ENCODE peak calls at places on chromosomes 6 and 20, in eight cellular contexts. One of them, this sample, is unnamed.

GRCh38 chr20:6663104-6663503 is 104.4 kb upstream of the BMP2 start:
- DNase-seq in mesenchymal stem cell: peak
- DNase-seq in HepG2: no peak
- DNase-seq in Peyer's patch: no peak
- DNase-seq in SJCRH30: peak
- DNase-seq in upper lobe of right lung: no peak
- DNase-seq in GM23338: peak
- DNase-seq in uterus: no peak
- DNase-seq in this sample: no peak

GRCh38 chr6:89999154-89999553 is 104.9 kb downstream of the GJA10 start:
- DNase-seq in GM23338: no peak
- DNase-seq in uterus: peak
- DNase-seq in Peyer's patch: peak
- DNase-seq in mesenchymal stem cell: no peak
- DNase-seq in upper lobe of right lung: no peak
- DNase-seq in SJCRH30: peak
- DNase-seq in HepG2: no peak
- DNase-seq in this sample: peak

GRCh38 chr6:53869964-53870363 is 75.2 kb downstream of the LRRC1 start:
- DNase-seq in upper lobe of right lung: no peak
- DNase-seq in SJCRH30: no peak
- DNase-seq in Peyer's patch: no peak
- DNase-seq in uterus: no peak
- DNase-seq in mesenchymal stem cell: no peak
- DNase-seq in HepG2: no peak
- DNase-seq in GM23338: no peak
- DNase-seq in this sample: no peak

GRCh38 chr6:166330612-166331011 is 11.7 kb downstream of the SFT2D1 start:
- DNase-seq in Peyer's patch: no peak
- DNase-seq in HepG2: peak
- DNase-seq in GM23338: peak
- DNase-seq in SJCRH30: no peak
- DNase-seq in uterus: no peak
- DNase-seq in upper lobe of right lung: peak
- DNase-seq in mesenchymal stem cell: peak
- DNase-seq in this sample: peak

GRCh38 chr20:39623584-39624234 is 661.6 kb downstream of the DHX35 start:
- DNase-seq in mesenchymal stem cell: no peak
- DNase-seq in SJCRH30: no peak
- DNase-seq in upper lobe of right lung: no peak
- DNase-seq in HepG2: no peak
- DNase-seq in GM23338: no peak
- DNase-seq in uterus: peak
- DNase-seq in Peyer's patch: no peak
- DNase-seq in this sample: peak

GRCh38 chr6:17013701-17014100 is 88.1 kb upstream of the STMND1 start:
- DNase-seq in Peyer's patch: no peak
- DNase-seq in GM23338: no peak
- DNase-seq in HepG2: no peak
- DNase-seq in SJCRH30: no peak
- DNase-seq in uterus: no peak
- DNase-seq in mesenchymal stem cell: peak
- DNase-seq in upper lobe of right lung: no peak
- DNase-seq in this sample: peak

GRCh38 chr6:33452496-33452895 is 1.9 kb upstream of the ZBTB9 start:
- DNase-seq in HepG2: no peak
- DNase-seq in upper lobe of right lung: no peak
- DNase-seq in Peyer's patch: peak
- DNase-seq in uterus: no peak
- DNase-seq in GM23338: no peak
- DNase-seq in SJCRH30: no peak
- DNase-seq in mesenchymal stem cell: no peak
- DNase-seq in this sample: no peak

GRCh38 chr20:32466739-32467505 is 108.8 kb downstream of the ASXL1 start:
- DNase-seq in uterus: no peak
- DNase-seq in HepG2: no peak
- DNase-seq in SJCRH30: no peak
- DNase-seq in mesenchymal stem cell: peak
- DNase-seq in Peyer's patch: no peak
- DNase-seq in GM23338: no peak
- DNase-seq in upper lobe of right lung: no peak
- DNase-seq in this sample: no peak

GRCh38 chr20:57361517-57361916 is 10.5 kb downstream of the RAE1 start:
- DNase-seq in Peyer's patch: no peak
- DNase-seq in uterus: no peak
- DNase-seq in SJCRH30: no peak
- DNase-seq in mesenchymal stem cell: peak
- DNase-seq in GM23338: no peak
- DNase-seq in upper lobe of right lung: no peak
- DNase-seq in HepG2: no peak
- DNase-seq in this sample: peak

GRCh38 chr6:146892613-146893401 is 294.0 kb downstream of the ADGB start:
- DNase-seq in mesenchymal stem cell: peak
- DNase-seq in GM23338: no peak
- DNase-seq in uterus: no peak
- DNase-seq in SJCRH30: no peak
- DNase-seq in Peyer's patch: no peak
- DNase-seq in HepG2: no peak
- DNase-seq in upper lobe of right lung: no peak
- DNase-seq in this sample: peak

GRCh38 chr6:6006428-6007310 is at the start of gene NRN1:
- DNase-seq in mesenchymal stem cell: no peak
- DNase-seq in GM23338: peak
- DNase-seq in uterus: no peak
- DNase-seq in SJCRH30: peak
- DNase-seq in Peyer's patch: no peak
- DNase-seq in upper lobe of right lung: no peak
- DNase-seq in HepG2: no peak
- DNase-seq in this sample: no peak

GRCh38 chr6:103723438-103723837 is 1136.3 kb downstream of the HACE1 start:
- DNase-seq in GM23338: no peak
- DNase-seq in uterus: no peak
- DNase-seq in SJCRH30: no peak
- DNase-seq in upper lobe of right lung: no peak
- DNase-seq in Peyer's patch: no peak
- DNase-seq in mesenchymal stem cell: no peak
- DNase-seq in HepG2: no peak
- DNase-seq in this sample: no peak

GRCh38 chr20:32908334-32909292 is 49.9 kb downstream of the EFCAB8 start:
- DNase-seq in HepG2: no peak
- DNase-seq in SJCRH30: no peak
- DNase-seq in upper lobe of right lung: peak
- DNase-seq in Peyer's patch: no peak
- DNase-seq in GM23338: no peak
- DNase-seq in uterus: no peak
- DNase-seq in mesenchymal stem cell: no peak
- DNase-seq in this sample: no peak

GRCh38 chr6:5155901-5156300 is 70.8 kb downstream of the PPP1R3G start:
- DNase-seq in HepG2: no peak
- DNase-seq in Peyer's patch: no peak
- DNase-seq in mesenchymal stem cell: no peak
- DNase-seq in uterus: no peak
- DNase-seq in upper lobe of right lung: no peak
- DNase-seq in SJCRH30: no peak
- DNase-seq in GM23338: no peak
- DNase-seq in this sample: no peak

GRCh38 chr6:50924758-50925157 is 106.1 kb downstream of the TFAP2B start:
- DNase-seq in HepG2: no peak
- DNase-seq in mesenchymal stem cell: no peak
- DNase-seq in GM23338: no peak
- DNase-seq in Peyer's patch: no peak
- DNase-seq in SJCRH30: no peak
- DNase-seq in uterus: no peak
- DNase-seq in upper lobe of right lung: no peak
- DNase-seq in this sample: no peak

GRCh38 chr20:10119336-10119735 is 84.5 kb downstream of the ANKEF1 start:
- DNase-seq in mesenchymal stem cell: no peak
- DNase-seq in GM23338: peak
- DNase-seq in upper lobe of right lung: no peak
- DNase-seq in Peyer's patch: no peak
- DNase-seq in HepG2: no peak
- DNase-seq in SJCRH30: no peak
- DNase-seq in uterus: no peak
- DNase-seq in this sample: no peak

GRCh38 chr6:114521926-114522325 is 179.1 kb upstream of the HS3ST5 start:
- DNase-seq in mesenchymal stem cell: no peak
- DNase-seq in GM23338: no peak
- DNase-seq in HepG2: no peak
- DNase-seq in SJCRH30: no peak
- DNase-seq in uterus: no peak
- DNase-seq in upper lobe of right lung: no peak
- DNase-seq in Peyer's patch: no peak
- DNase-seq in this sample: no peak

GRCh38 chr6:138371720-138372119 is 6.0 kb upstream of the SMIM28 start:
- DNase-seq in GM23338: no peak
- DNase-seq in SJCRH30: peak
- DNase-seq in uterus: no peak
- DNase-seq in mesenchymal stem cell: no peak
- DNase-seq in HepG2: no peak
- DNase-seq in upper lobe of right lung: no peak
- DNase-seq in Peyer's patch: no peak
- DNase-seq in this sample: peak

GRCh38 chr20:49980140-49981008 is 2.4 kb upstream of the SNAI1 start:
- DNase-seq in uterus: no peak
- DNase-seq in SJCRH30: no peak
- DNase-seq in Peyer's patch: no peak
- DNase-seq in HepG2: no peak
- DNase-seq in upper lobe of right lung: no peak
- DNase-seq in GM23338: no peak
- DNase-seq in mesenchymal stem cell: no peak
- DNase-seq in this sample: no peak
- H3K27ac ChIP-seq in uterus: no peak
- H3K27ac ChIP-seq in SJCRH30: no peak
- H3K27ac ChIP-seq in Peyer's patch: no peak
- H3K27ac ChIP-seq in HepG2: no peak
- H3K27ac ChIP-seq in upper lobe of right lung: no peak
- H3K27ac ChIP-seq in GM23338: no peak
- H3K27ac ChIP-seq in mesenchymal stem cell: no peak
- H3K27ac ChIP-seq in this sample: no peak

GRCh38 chr20:11711214-11711613 is 206.5 kb upstream of the BTBD3 start:
- DNase-seq in HepG2: no peak
- DNase-seq in mesenchymal stem cell: no peak
- DNase-seq in Peyer's patch: no peak
- DNase-seq in uterus: no peak
- DNase-seq in SJCRH30: no peak
- DNase-seq in GM23338: peak
- DNase-seq in upper lobe of right lung: no peak
- DNase-seq in this sample: no peak

GRCh38 chr20:11703119-11703518 is 214.6 kb upstream of the BTBD3 start:
- DNase-seq in upper lobe of right lung: no peak
- DNase-seq in HepG2: no peak
- DNase-seq in Peyer's patch: no peak
- DNase-seq in SJCRH30: no peak
- DNase-seq in GM23338: no peak
- DNase-seq in mesenchymal stem cell: no peak
- DNase-seq in uterus: no peak
- DNase-seq in this sample: no peak

DNA sequence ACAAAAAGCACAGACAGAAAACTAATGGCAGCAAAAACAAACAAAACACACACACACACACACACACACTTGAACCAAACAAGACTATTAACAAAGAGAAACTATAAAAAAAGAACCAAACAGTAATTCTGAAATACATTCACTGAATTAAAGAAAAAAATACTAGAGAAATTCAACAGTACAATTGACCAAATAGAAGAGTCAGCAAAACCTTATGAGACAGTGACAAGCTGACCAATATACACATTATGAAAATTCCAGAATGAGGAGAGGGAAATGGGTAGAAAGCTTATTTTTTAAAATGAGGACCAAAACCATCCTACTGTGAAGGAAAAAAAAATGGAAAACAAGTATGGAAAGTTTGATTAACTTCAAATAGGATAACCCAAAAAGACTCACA is 212.2 kb upstream of the BTBD3 start:
- DNase-seq in uterus: no peak
- DNase-seq in Peyer's patch: no peak
- DNase-seq in GM23338: no peak
- DNase-seq in SJCRH30: no peak
- DNase-seq in mesenchymal stem cell: no peak
- DNase-seq in upper lobe of right lung: no peak
- DNase-seq in HepG2: no peak
- DNase-seq in this sample: no peak
- H3K27ac ChIP-seq in uterus: no peak
- H3K27ac ChIP-seq in Peyer's patch: no peak
- H3K27ac ChIP-seq in GM23338: no peak
- H3K27ac ChIP-seq in SJCRH30: no peak
- H3K27ac ChIP-seq in mesenchymal stem cell: no peak
- H3K27ac ChIP-seq in upper lobe of right lung: no peak
- H3K27ac ChIP-seq in HepG2: no peak
- H3K27ac ChIP-seq in this sample: no peak

DNA sequence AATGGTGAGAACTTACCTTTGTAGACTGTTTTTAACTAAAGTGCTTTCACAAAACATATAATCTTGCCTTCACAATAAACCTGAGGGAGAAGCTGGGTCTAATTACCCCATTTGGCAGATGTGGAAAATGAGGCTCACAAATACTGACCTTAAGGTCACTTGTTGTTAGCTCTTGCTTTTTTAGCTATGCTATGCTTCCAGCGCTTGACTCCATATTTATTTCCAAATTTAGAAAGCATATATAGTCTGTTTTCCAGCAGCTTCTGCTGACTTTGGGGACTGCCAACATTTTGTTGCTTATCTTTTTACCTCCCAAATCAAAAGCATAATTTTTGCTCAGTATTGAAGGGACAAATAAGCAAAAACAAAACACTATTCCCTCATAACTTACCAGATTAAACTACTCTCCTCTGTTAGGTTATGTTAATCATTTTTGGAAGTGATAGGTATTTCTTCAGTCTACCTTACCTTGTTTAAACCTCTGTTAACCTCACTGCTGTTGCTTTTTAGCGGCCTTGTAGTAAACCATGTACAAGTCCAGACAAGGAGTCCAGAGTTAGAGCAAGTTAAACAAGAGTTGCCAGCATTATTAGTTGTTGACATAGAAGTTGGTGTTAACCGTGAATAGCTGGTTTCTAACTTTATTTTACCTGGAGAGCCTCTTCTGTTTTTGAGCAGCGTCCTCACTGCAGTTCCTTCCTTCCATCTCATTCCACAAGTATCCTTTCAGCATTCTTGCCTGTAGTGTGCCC is 4.9 kb upstream of the BTBD3 start:
- DNase-seq in Peyer's patch: no peak
- DNase-seq in mesenchymal stem cell: no peak
- DNase-seq in uterus: no peak
- DNase-seq in GM23338: no peak
- DNase-seq in upper lobe of right lung: no peak
- DNase-seq in HepG2: no peak
- DNase-seq in SJCRH30: no peak
- DNase-seq in this sample: no peak
- H3K27ac ChIP-seq in Peyer's patch: no peak
- H3K27ac ChIP-seq in mesenchymal stem cell: no peak
- H3K27ac ChIP-seq in uterus: no peak
- H3K27ac ChIP-seq in GM23338: no peak
- H3K27ac ChIP-seq in upper lobe of right lung: no peak
- H3K27ac ChIP-seq in HepG2: no peak
- H3K27ac ChIP-seq in SJCRH30: no peak
- H3K27ac ChIP-seq in this sample: no peak

DNA sequence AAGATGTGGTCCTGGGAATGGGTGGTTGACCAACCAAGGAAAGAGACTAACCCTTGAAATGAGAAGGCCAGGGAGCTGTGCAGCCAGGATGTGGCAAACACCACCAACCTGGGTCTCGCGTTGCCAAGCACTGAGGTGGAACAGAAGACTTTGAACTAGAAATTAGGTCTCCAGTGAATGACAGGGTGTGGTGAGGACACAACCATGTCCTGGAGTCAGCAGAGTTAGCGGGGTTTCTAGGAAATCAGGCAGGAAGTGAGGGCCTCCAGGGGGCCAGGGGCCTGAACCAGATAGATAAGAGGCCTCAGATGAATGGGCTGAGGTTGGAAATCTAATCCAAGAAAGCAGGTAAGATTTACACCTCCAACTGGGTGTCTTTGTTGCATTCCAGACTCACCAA is 353.3 kb upstream of the ARID1B start:
- DNase-seq in SJCRH30: no peak
- DNase-seq in GM23338: no peak
- DNase-seq in mesenchymal stem cell: no peak
- DNase-seq in HepG2: no peak
- DNase-seq in Peyer's patch: no peak
- DNase-seq in uterus: no peak
- DNase-seq in upper lobe of right lung: no peak
- DNase-seq in this sample: no peak
- H3K27ac ChIP-seq in SJCRH30: no peak
- H3K27ac ChIP-seq in GM23338: no peak
- H3K27ac ChIP-seq in mesenchymal stem cell: no peak
- H3K27ac ChIP-seq in HepG2: no peak
- H3K27ac ChIP-seq in Peyer's patch: no peak
- H3K27ac ChIP-seq in uterus: no peak
- H3K27ac ChIP-seq in upper lobe of right lung: no peak
- H3K27ac ChIP-seq in this sample: no peak

This sample was measured in fibroblast of lung.